ENCODE peak calls at places on chromosomes 4 and X, in four cellular contexts. One of them, this sample, is unnamed.

GRCh38 chr4:120007171-120007894 is 59.3 kb downstream of the MAD2L1 start:
- DNase-seq in lower lobe of right lung: no peak
- DNase-seq in nephron progenitor cell: no peak
- DNase-seq in cardiac fibroblast: peak
- DNase-seq in this sample: no peak

GRCh38 chr4:55173580-55173979 is 48.2 kb upstream of the KDR start:
- DNase-seq in lower lobe of right lung: no peak
- DNase-seq in nephron progenitor cell: no peak
- DNase-seq in cardiac fibroblast: peak
- DNase-seq in this sample: no peak

GRCh38 chr4:47705326-47705981 is 132.4 kb downstream of the CORIN start:
- DNase-seq in lower lobe of right lung: no peak
- DNase-seq in nephron progenitor cell: no peak
- DNase-seq in cardiac fibroblast: peak
- DNase-seq in this sample: no peak

GRCh38 chr4:184688447-184688846 is 38.9 kb downstream of the PRIMPOL start:
- DNase-seq in lower lobe of right lung: no peak
- DNase-seq in nephron progenitor cell: no peak
- DNase-seq in cardiac fibroblast: peak
- DNase-seq in this sample: no peak

GRCh38 chr4:153067376-153067775 is 131.3 kb downstream of the FHDC1 start:
- DNase-seq in lower lobe of right lung: no peak
- DNase-seq in nephron progenitor cell: no peak
- DNase-seq in cardiac fibroblast: peak
- DNase-seq in this sample: no peak

GRCh38 chr4:3699678-3700077 is 66.5 kb upstream of the ADRA2C start:
- DNase-seq in lower lobe of right lung: peak
- DNase-seq in nephron progenitor cell: no peak
- DNase-seq in cardiac fibroblast: no peak
- DNase-seq in this sample: no peak

GRCh38 chrX:13110427-13111324 is 66.3 kb upstream of the FAM9C start:
- DNase-seq in lower lobe of right lung: no peak
- DNase-seq in nephron progenitor cell: no peak
- DNase-seq in cardiac fibroblast: peak
- DNase-seq in this sample: no peak

GRCh38 chr4:5220028-5220427 is 168.7 kb downstream of the STK32B start:
- DNase-seq in lower lobe of right lung: no peak
- DNase-seq in nephron progenitor cell: peak
- DNase-seq in cardiac fibroblast: no peak
- DNase-seq in this sample: peak

GRCh38 chrX:65601126-65601525 is 66.3 kb upstream of the MSN start:
- DNase-seq in lower lobe of right lung: no peak
- DNase-seq in nephron progenitor cell: no peak
- DNase-seq in cardiac fibroblast: no peak
- DNase-seq in this sample: no peak

GRCh38 chrX:21711848-21712197 is 46.1 kb downstream of the SMPX start:
- DNase-seq in lower lobe of right lung: no peak
- DNase-seq in nephron progenitor cell: no peak
- DNase-seq in cardiac fibroblast: no peak
- DNase-seq in this sample: no peak

GRCh38 chr4:35063171-35063570 is 1181.1 kb downstream of the ARAP2 start:
- DNase-seq in lower lobe of right lung: no peak
- DNase-seq in nephron progenitor cell: no peak
- DNase-seq in cardiac fibroblast: no peak
- DNase-seq in this sample: no peak

GRCh38 chr4:182206916-182207315 is 36.3 kb upstream of the TENM3 start:
- DNase-seq in lower lobe of right lung: no peak
- DNase-seq in nephron progenitor cell: no peak
- DNase-seq in cardiac fibroblast: peak
- DNase-seq in this sample: no peak

GRCh38 chrX:41029332-41029731 is 55.9 kb upstream of the USP9X start:
- DNase-seq in lower lobe of right lung: no peak
- DNase-seq in nephron progenitor cell: no peak
- DNase-seq in cardiac fibroblast: no peak
- DNase-seq in this sample: no peak

GRCh38 chrX:110317079-110317819 is 636 bp downstream of the AMMECR1 start:
- DNase-seq in lower lobe of right lung: peak
- DNase-seq in nephron progenitor cell: peak
- DNase-seq in cardiac fibroblast: no peak
- DNase-seq in this sample: peak

GRCh38 chr4:15765910-15766703 is 12.0 kb upstream of the CD38 start:
- DNase-seq in lower lobe of right lung: no peak
- DNase-seq in nephron progenitor cell: no peak
- DNase-seq in cardiac fibroblast: no peak
- DNase-seq in this sample: no peak

GRCh38 chr4:112247021-112247420 is 15.4 kb downstream of the AP1AR start:
- DNase-seq in lower lobe of right lung: no peak
- DNase-seq in nephron progenitor cell: no peak
- DNase-seq in cardiac fibroblast: no peak
- DNase-seq in this sample: no peak

GRCh38 chrX:143437439-143437838 is 79.8 kb downstream of the SPANXN3 start:
- DNase-seq in lower lobe of right lung: no peak
- DNase-seq in nephron progenitor cell: peak
- DNase-seq in cardiac fibroblast: peak
- DNase-seq in this sample: no peak

GRCh38 chr4:112515278-112516075 is 503 bp downstream of the NEUROG2 start:
- DNase-seq in lower lobe of right lung: no peak
- DNase-seq in nephron progenitor cell: peak
- DNase-seq in cardiac fibroblast: peak
- DNase-seq in this sample: peak

GRCh38 chr4:10183462-10183861 is 66.9 kb upstream of the WDR1 start:
- DNase-seq in lower lobe of right lung: no peak
- DNase-seq in nephron progenitor cell: no peak
- DNase-seq in cardiac fibroblast: no peak
- DNase-seq in this sample: no peak

GRCh38 chrX:80513620-80514019 is 93.4 kb downstream of the TENT5D start:
- DNase-seq in lower lobe of right lung: no peak
- DNase-seq in nephron progenitor cell: no peak
- DNase-seq in cardiac fibroblast: no peak
- DNase-seq in this sample: no peak

GRCh38 chr4:8840006-8840793 is 31.4 kb downstream of the HMX1 start:
- DNase-seq in lower lobe of right lung: peak
- DNase-seq in nephron progenitor cell: no peak
- DNase-seq in cardiac fibroblast: no peak
- DNase-seq in this sample: no peak

GRCh38 chr4:108714880-108715279 is 48.0 kb downstream of the ETNPPL start:
- DNase-seq in lower lobe of right lung: no peak
- DNase-seq in nephron progenitor cell: no peak
- DNase-seq in cardiac fibroblast: no peak
- DNase-seq in this sample: no peak

GRCh38 chr4:113222431-113222979 is 173.1 kb downstream of the ANK2 start:
- DNase-seq in lower lobe of right lung: no peak
- DNase-seq in nephron progenitor cell: no peak
- DNase-seq in cardiac fibroblast: no peak
- DNase-seq in this sample: no peak

GRCh38 chrX:124208675-124209074 is 123.8 kb upstream of the TEX13D start:
- DNase-seq in lower lobe of right lung: no peak
- DNase-seq in nephron progenitor cell: no peak
- DNase-seq in cardiac fibroblast: no peak
- DNase-seq in this sample: no peak

GRCh38 chrX:83260288-83260687 is 247.8 kb upstream of the POU3F4 start:
- DNase-seq in lower lobe of right lung: no peak
- DNase-seq in nephron progenitor cell: no peak
- DNase-seq in cardiac fibroblast: no peak
- DNase-seq in this sample: no peak

GRCh38 chrX:110409925-110410324 is 51.3 kb downstream of the RTL9 start:
- DNase-seq in lower lobe of right lung: no peak
- DNase-seq in nephron progenitor cell: no peak
- DNase-seq in cardiac fibroblast: no peak
- DNase-seq in this sample: no peak

GRCh38 chrX:29172880-29173279 is 585.6 kb downstream of the IL1RAPL1 start:
- DNase-seq in lower lobe of right lung: no peak
- DNase-seq in nephron progenitor cell: no peak
- DNase-seq in cardiac fibroblast: peak
- DNase-seq in this sample: no peak

GRCh38 chrX:150504399-150505186 is 63.8 kb upstream of the MTM1 start:
- DNase-seq in lower lobe of right lung: no peak
- DNase-seq in nephron progenitor cell: no peak
- DNase-seq in cardiac fibroblast: no peak
- DNase-seq in this sample: no peak

GRCh38 chr4:182068920-182069319 is 174.3 kb upstream of the TENM3 start:
- DNase-seq in lower lobe of right lung: no peak
- DNase-seq in nephron progenitor cell: no peak
- DNase-seq in cardiac fibroblast: no peak
- DNase-seq in this sample: no peak

GRCh38 chr4:176309772-176310171 is 10.0 kb upstream of the SPCS3 start:
- DNase-seq in lower lobe of right lung: no peak
- DNase-seq in nephron progenitor cell: no peak
- DNase-seq in cardiac fibroblast: no peak
- DNase-seq in this sample: no peak

GRCh38 chr4:139934336-139934735 is 219.6 kb downstream of the MAML3 start:
- DNase-seq in lower lobe of right lung: no peak
- DNase-seq in nephron progenitor cell: no peak
- DNase-seq in cardiac fibroblast: peak
- DNase-seq in this sample: no peak

GRCh38 chr4:3829954-3830773 is 64.0 kb downstream of the ADRA2C start:
- DNase-seq in lower lobe of right lung: no peak
- DNase-seq in nephron progenitor cell: peak
- DNase-seq in cardiac fibroblast: no peak
- DNase-seq in this sample: no peak

GRCh38 chr4:125277827-125278226 is 36.9 kb upstream of the FAT4 start:
- DNase-seq in lower lobe of right lung: no peak
- DNase-seq in nephron progenitor cell: no peak
- DNase-seq in cardiac fibroblast: no peak
- DNase-seq in this sample: no peak

GRCh38 chrX:129641941-129642340 is 12.8 kb downstream of the APLN start:
- DNase-seq in lower lobe of right lung: no peak
- DNase-seq in nephron progenitor cell: no peak
- DNase-seq in cardiac fibroblast: peak
- DNase-seq in this sample: no peak

GRCh38 chr4:74059161-74059829 is 20.8 kb upstream of the CXCL3 start:
- DNase-seq in lower lobe of right lung: no peak
- DNase-seq in nephron progenitor cell: no peak
- DNase-seq in cardiac fibroblast: no peak
- DNase-seq in this sample: no peak

GRCh38 chrX:150362599-150363481 is at the start of gene MAMLD1:
- DNase-seq in lower lobe of right lung: peak
- DNase-seq in nephron progenitor cell: peak
- DNase-seq in cardiac fibroblast: peak
- DNase-seq in this sample: peak

GRCh38 chr4:7282094-7282370 is 89.7 kb downstream of the SORCS2 start:
- DNase-seq in lower lobe of right lung: no peak
- DNase-seq in nephron progenitor cell: no peak
- DNase-seq in cardiac fibroblast: no peak
- DNase-seq in this sample: no peak

GRCh38 chrX:155334486-155335316 is at the start of gene CLIC2:
- DNase-seq in lower lobe of right lung: peak
- DNase-seq in nephron progenitor cell: no peak
- DNase-seq in cardiac fibroblast: peak
- DNase-seq in this sample: no peak

GRCh38 chr4:12409507-12410190 is 981.0 kb upstream of the HS3ST1 start:
- DNase-seq in lower lobe of right lung: no peak
- DNase-seq in nephron progenitor cell: no peak
- DNase-seq in cardiac fibroblast: peak
- DNase-seq in this sample: no peak
- TF ChIP-seq CTCF in lower lobe of right lung: no peak
- TF ChIP-seq CTCF in nephron progenitor cell: no peak
- TF ChIP-seq CTCF in cardiac fibroblast: peak
- TF ChIP-seq CTCF in this sample: no peak

GRCh38 chr4:168514249-168514852 is 17.5 kb downstream of the PALLD start:
- DNase-seq in lower lobe of right lung: no peak
- DNase-seq in nephron progenitor cell: no peak
- DNase-seq in cardiac fibroblast: peak
- DNase-seq in this sample: no peak
- TF ChIP-seq CTCF in lower lobe of right lung: peak
- TF ChIP-seq CTCF in nephron progenitor cell: peak
- TF ChIP-seq CTCF in cardiac fibroblast: peak
- TF ChIP-seq CTCF in this sample: peak

DNA sequence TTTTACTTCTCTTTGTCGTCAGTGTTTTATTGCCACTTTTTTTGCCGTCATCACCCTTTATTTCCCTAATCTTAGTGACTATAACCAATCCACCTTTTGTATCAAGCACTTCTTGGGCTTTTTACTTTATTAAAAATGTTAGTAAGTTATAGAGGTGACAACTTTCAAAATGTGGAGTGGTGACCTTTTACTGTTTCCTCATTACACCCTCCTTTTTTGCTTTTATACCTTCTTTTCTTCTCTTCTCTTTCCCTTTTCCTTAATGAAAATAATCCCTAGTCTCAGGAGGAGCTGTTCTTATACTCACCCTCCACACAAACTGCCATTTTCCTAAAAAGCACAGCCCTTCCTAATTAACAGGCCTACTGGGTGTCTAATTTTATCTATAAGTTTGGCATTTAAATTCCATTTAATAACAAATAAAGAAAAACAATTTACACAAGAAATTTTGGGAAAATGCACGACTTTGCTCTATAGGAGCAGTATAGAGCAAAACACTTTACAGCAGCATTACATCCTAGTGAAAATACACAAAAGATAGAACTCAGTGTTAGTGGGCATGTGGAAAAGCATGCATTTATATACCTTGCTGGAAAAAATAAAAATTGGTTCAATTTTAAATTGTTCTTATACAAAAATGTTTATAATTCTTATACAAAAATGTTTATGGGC is 27.3 kb downstream of the BBS12 start:
- DNase-seq in lower lobe of right lung: no peak
- DNase-seq in nephron progenitor cell: no peak
- DNase-seq in cardiac fibroblast: peak
- DNase-seq in this sample: no peak
- TF ChIP-seq CTCF in lower lobe of right lung: no peak
- TF ChIP-seq CTCF in nephron progenitor cell: peak
- TF ChIP-seq CTCF in cardiac fibroblast: peak
- TF ChIP-seq CTCF in this sample: peak

DNA sequence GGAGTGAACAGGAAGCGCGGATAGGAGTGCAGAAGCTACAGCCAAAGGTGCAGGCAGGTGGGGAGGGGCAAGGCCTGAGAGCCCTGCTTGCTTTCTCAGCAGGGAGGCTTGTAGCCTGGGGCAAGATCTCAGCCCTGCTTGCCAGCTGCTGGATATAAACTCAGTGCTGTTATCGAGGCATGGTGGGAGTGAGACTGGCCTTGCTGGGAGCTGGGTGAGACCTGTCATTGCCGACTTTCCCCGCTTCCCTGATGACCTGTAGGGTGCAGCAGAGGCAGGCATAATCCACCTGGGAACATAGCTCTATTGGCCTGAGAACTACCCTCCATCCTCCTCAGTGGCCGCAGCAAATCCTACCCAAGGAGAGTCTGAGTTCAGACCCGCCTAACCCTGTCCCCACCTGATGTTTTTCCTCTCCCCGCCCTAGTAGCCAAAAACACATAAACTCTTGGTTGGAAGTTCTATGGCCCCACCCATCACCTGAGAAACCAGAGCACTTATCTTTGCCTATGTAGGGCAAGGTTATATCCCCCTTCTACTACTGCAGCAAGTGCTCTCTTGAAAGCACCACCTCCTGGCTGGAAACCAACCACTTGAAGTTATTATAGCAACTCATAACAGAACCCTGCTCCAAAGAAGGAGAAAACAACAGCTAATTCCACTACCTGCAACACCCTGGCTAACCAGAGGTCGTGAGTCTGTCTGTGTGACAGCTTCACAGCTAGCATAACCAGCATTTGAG is 80.7 kb downstream of the FHIP1A start:
- DNase-seq in lower lobe of right lung: peak
- DNase-seq in nephron progenitor cell: no peak
- DNase-seq in cardiac fibroblast: no peak
- DNase-seq in this sample: no peak
- TF ChIP-seq CTCF in lower lobe of right lung: peak
- TF ChIP-seq CTCF in nephron progenitor cell: no peak
- TF ChIP-seq CTCF in cardiac fibroblast: no peak
- TF ChIP-seq CTCF in this sample: no peak

This sample was measured in neural crest cell.